ENCODE peak calls at places on chromosomes 13 and 19, in nine cellular contexts. K, Z, G, F, P, S, T, R and I are unnamed samples.
A peak's percentile ranks its signal among the peaks of the same experiment; 100 is the strongest.

GRCh38 chr19:40266111-40266510 is 19.0 kb downstream of the AKT2 start:
- DNase-seq in Z (no peak), F (no peak), T (peak; percentile 79), K (no peak), R (no peak), G (no peak), P (no peak), S (no peak), I (no peak)

GRCh38 chr13:80164451-80164850 is 176.5 kb downstream of the SPRY2 start:
- DNase-seq in Z (no peak), T (no peak), P (no peak), F (no peak), G (no peak), R (no peak), K (no peak), S (no peak), I (no peak)

GRCh38 chr13:30918662-30919405 is 12.8 kb downstream of the MEDAG start:
- DNase-seq in T (no peak), P (no peak), Z (no peak), R (no peak), S (no peak), G (no peak), F (peak; percentile 48), K (no peak), I (no peak)

GRCh38 chr13:38979891-38980627 is 10.6 kb downstream of the STOML3 start:
- DNase-seq in P (no peak), Z (peak; percentile 13), G (peak; percentile 52), R (no peak), T (peak; percentile 58), S (no peak), K (no peak), F (no peak), I (peak; percentile 23)

GRCh38 chr19:1591421-1592022 is 1.1 kb downstream of the MBD3 start:
- DNase-seq in G (peak; percentile 58), S (no peak), R (no peak), K (no peak), F (no peak), T (no peak), Z (no peak), P (no peak), I (peak; percentile 37)

GRCh38 chr19:35045667-35046300 is 4.3 kb downstream of the HPN start:
- DNase-seq in K (peak; percentile 40), G (no peak), S (peak; percentile 28), T (no peak), R (peak; percentile 59), P (no peak), F (peak; percentile 64), Z (no peak), I (peak; percentile 19)

GRCh38 chr13:39516140-39516539 is 86.9 kb downstream of the LHFPL6 start:
- DNase-seq in R (peak; percentile 18), P (no peak), Z (no peak), S (no peak), G (no peak), T (no peak), F (peak; percentile 46), K (no peak), I (no peak)

GRCh38 chr19:48627211-48627864 is 8.0 kb downstream of the SPHK2 start:
- DNase-seq in F (no peak), P (peak; percentile 41), K (no peak), G (no peak), S (no peak), R (no peak), T (no peak), Z (peak; percentile 73), I (peak; percentile 56)

GRCh38 chr19:49160450-49161189 is 3.0 kb downstream of the TRPM4 start:
- DNase-seq in S (no peak), P (no peak), R (no peak), T (no peak), Z (no peak), G (no peak), F (no peak), K (no peak), I (no peak)